ENCODE peak calls at places on chromosomes 3 and 15, in six cellular contexts. A, M, Y, W, N and U are unnamed samples.

GRCh38 chr3:109685084-109686079 is 348.0 kb upstream of the DPPA4 start:
- DNase-seq in A (no peak), M (peak), Y (no peak), W (peak), N (no peak), U (peak)

GRCh38 chr3:23325466-23326065 is 122.4 kb downstream of the UBE2E2 start:
- DNase-seq in A (no peak), M (no peak), Y (no peak), W (no peak), N (no peak), U (no peak)

GRCh38 chr3:188978772-188979171 is 193.0 kb upstream of the TPRG1 start:
- DNase-seq in A (no peak), M (no peak), Y (no peak), W (peak), N (no peak), U (peak)

GRCh38 chr3:13772885-13773745 is 106.8 kb downstream of the WNT7A start:
- DNase-seq in A (no peak), M (no peak), Y (no peak), W (no peak), N (no peak), U (no peak)

GRCh38 chr15:43469867-43470266 is 23.1 kb downstream of the TP53BP1 start:
- DNase-seq in A (no peak), M (no peak), Y (no peak), W (no peak), N (no peak), U (no peak)

GRCh38 chr15:45734244-45734643 is 99.4 kb downstream of the SQOR start:
- DNase-seq in A (no peak), M (no peak), Y (no peak), W (no peak), N (no peak), U (no peak)

GRCh38 chr3:94004301-94004910 is 24.0 kb downstream of the STX19 start:
- DNase-seq in A (no peak), M (no peak), Y (no peak), W (no peak), N (no peak), U (no peak)

GRCh38 chr3:129441782-129442181 is 1.8 kb downstream of the IFT122 start:
- DNase-seq in A (no peak), M (no peak), Y (no peak), W (peak), N (no peak), U (no peak)

GRCh38 chr15:101520395-101520794 is 30.9 kb upstream of the PCSK6 start:
- DNase-seq in A (no peak), M (no peak), Y (no peak), W (no peak), N (no peak), U (no peak)

GRCh38 chr3:36175113-36175812 is 205.0 kb upstream of the STAC start:
- DNase-seq in A (no peak), M (no peak), Y (no peak), W (no peak), N (no peak), U (no peak)

GRCh38 chr15:65034719-65035118 is 5.3 kb upstream of the MTFMT start:
- DNase-seq in A (no peak), M (no peak), Y (no peak), W (no peak), N (no peak), U (no peak)

GRCh38 chr15:34158355-34158754 is 51.5 kb downstream of the KATNBL1 start:
- DNase-seq in A (no peak), M (no peak), Y (no peak), W (no peak), N (no peak), U (no peak)

GRCh38 chr3:39413691-39414420 is 7.3 kb downstream of the RPSA start:
- DNase-seq in A (no peak), M (no peak), Y (no peak), W (no peak), N (no peak), U (no peak)

GRCh38 chr3:147099076-147099475 is 307.3 kb downstream of the ZIC4 start:
- DNase-seq in A (no peak), M (no peak), Y (no peak), W (no peak), N (no peak), U (no peak)

GRCh38 chr3:124033360-124034015 is 41.6 kb upstream of the ROPN1 start:
- DNase-seq in A (no peak), M (no peak), Y (no peak), W (no peak), N (no peak), U (peak)

GRCh38 chr15:37090543-37091175 is 9.7 kb downstream of the MEIS2 start:
- DNase-seq in A (no peak), M (no peak), Y (no peak), W (no peak), N (no peak), U (no peak)

GRCh38 chr3:165855581-165855980 is 18.4 kb upstream of the BCHE start:
- DNase-seq in A (no peak), M (no peak), Y (no peak), W (no peak), N (no peak), U (no peak)

GRCh38 chr3:50372349-50372748 is 13.0 kb upstream of the TMEM115 start:
- DNase-seq in A (no peak), M (no peak), Y (no peak), W (no peak), N (no peak), U (no peak)

GRCh38 chr3:140756240-140757016 is 78.6 kb downstream of the TRIM42 start:
- DNase-seq in A (no peak), M (no peak), Y (no peak), W (no peak), N (no peak), U (no peak)

GRCh38 chr15:76006136-76006778 is 6.0 kb downstream of the NRG4 start:
- DNase-seq in A (no peak), M (no peak), Y (no peak), W (no peak), N (no peak), U (peak)

GRCh38 chr15:85047271-85047948 is 65.8 kb downstream of the PDE8A start:
- DNase-seq in A (no peak), M (peak), Y (peak), W (peak), N (no peak), U (peak)